ENCODE peak calls at places on chromosomes 1 and 21, in four cellular contexts. X, R, S and G are unnamed samples.

GRCh38 chr1:198157847-198158765 is 1.3 kb downstream of the NEK7 start:
- DNase-seq in X (no peak), R (peak; percentile 12), S (no peak), G (peak; percentile 33)

GRCh38 chr21:46159841-46160562 is 4.6 kb upstream of the FTCD start:
- DNase-seq in X (no peak), R (no peak), S (no peak), G (no peak)

GRCh38 chr1:7117599-7118281 is 332.5 kb downstream of the CAMTA1 start:
- DNase-seq in X (peak; percentile 42), R (no peak), S (no peak), G (peak; percentile 80)

GRCh38 chr21:34113842-34114241 is 40.5 kb downstream of the MRPS6 start:
- DNase-seq in R (no peak), X (no peak), S (no peak), G (no peak)

GRCh38 chr1:43441894-43442632 is 11.7 kb downstream of the HYI start:
- DNase-seq in R (no peak), S (no peak), X (no peak), G (no peak)

GRCh38 chr1:201401700-201402099 is 2.6 kb upstream of the LAD1 start:
- DNase-seq in X (no peak), R (no peak), S (no peak), G (no peak)

GRCh38 chr1:80153762-80154555 is 1147.4 kb upstream of the ADGRL4 start:
- DNase-seq in X (no peak), R (no peak), S (no peak), G (no peak)

GRCh38 chr1:67052741-67053534 is 1.0 kb downstream of the SLC35D1 start:
- DNase-seq in X (peak; percentile 11), R (peak; percentile 15), S (no peak), G (peak; percentile 81)

GRCh38 chr1:27520651-27521050 is 30.7 kb upstream of the WASF2 start:
- DNase-seq in X (no peak), R (no peak), S (no peak), G (no peak)

GRCh38 chr1:154716012-154716411 is 108.0 kb upstream of the ADAR start:
- DNase-seq in R (no peak), S (no peak), X (no peak), G (no peak)

GRCh38 chr1:157697781-157698569 is 2.6 kb downstream of the FCRL3 start:
- DNase-seq in S (no peak), R (no peak), X (no peak), G (no peak)

GRCh38 chr1:166730299-166730888 is 108.9 kb upstream of the POGK start:
- DNase-seq in S (no peak), R (no peak), X (no peak), G (no peak)

GRCh38 chr1:242245255-242245654 is 246.4 kb upstream of the MAP1LC3C start:
- DNase-seq in R (no peak), S (no peak), X (no peak), G (no peak)

GRCh38 chr1:33612877-33613487 is 140.5 kb downstream of the ZSCAN20 start:
- DNase-seq in R (peak; percentile 67), X (peak; percentile 67), S (peak; percentile 8), G (peak; percentile 77)

GRCh38 chr21:35540950-35541632 is 492.0 kb upstream of the RUNX1 start:
- DNase-seq in R (no peak), S (no peak), X (no peak), G (no peak)

GRCh38 chr1:237901284-237901870 is 10.7 kb upstream of the ZP4 start:
- DNase-seq in R (peak; percentile 16), S (no peak), X (peak; percentile 42), G (peak; percentile 34)

GRCh38 chr1:6172549-6172948 is 7.6 kb downstream of the CHD5 start:
- DNase-seq in R (no peak), X (no peak), S (no peak), G (no peak)

GRCh38 chr1:154386643-154387352 is 18.3 kb upstream of the IL6R start:
- DNase-seq in X (no peak), S (peak; percentile 57), R (no peak), G (no peak)

GRCh38 chr1:223068913-223069312 is 74.1 kb downstream of the TLR5 start:
- DNase-seq in R (no peak), X (no peak), S (no peak), G (no peak)

GRCh38 chr1:13730301-13730700 is 30.3 kb downstream of the PRDM2 start:
- DNase-seq in R (no peak), S (no peak), X (no peak), G (no peak)

GRCh38 chr21:28669978-28670377 is 322.7 kb downstream of the LTN1 start:
- DNase-seq in S (no peak), X (no peak), R (no peak), G (no peak)

GRCh38 chr1:1326075-1326605 is 1.5 kb downstream of the CPTP start:
- DNase-seq in S (no peak), X (no peak), R (no peak), G (no peak)

GRCh38 chr1:112522621-112523020 is 13.9 kb downstream of the WNT2B start:
- DNase-seq in S (no peak), X (peak; percentile 83), R (no peak), G (peak; percentile 48)

GRCh38 chr1:228745497-228745896 is 10.2 kb downstream of the RHOU start:
- DNase-seq in R (no peak), S (no peak), X (no peak), G (no peak)

GRCh38 chr1:233327938-233328660 is 575 bp downstream of the MAP3K21 start:
- DNase-seq in X (peak; percentile 14), S (no peak), R (peak; percentile 22), G (peak; percentile 17)

GRCh38 chr21:46227811-46228344 is 696 bp downstream of the LSS start:
- DNase-seq in X (no peak), S (no peak), R (no peak), G (peak; percentile 42)

GRCh38 chr1:35646043-35646442 is 4.7 kb upstream of the PSMB2 start:
- DNase-seq in R (no peak), S (no peak), X (peak; percentile 13), G (no peak)

GRCh38 chr21:15297829-15298228 is 233.0 kb upstream of the NRIP1 start:
- DNase-seq in R (no peak), S (no peak), X (no peak), G (no peak)

GRCh38 chr1:3065797-3066196 is 3.2 kb upstream of the PRDM16 start:
- DNase-seq in S (no peak), R (no peak), X (no peak), G (no peak)

GRCh38 chr1:220696863-220697231 is 6.7 kb downstream of the C1orf115 start:
- DNase-seq in X (no peak), R (no peak), S (no peak), G (no peak)

GRCh38 chr1:218397752-218398339 is 52.7 kb downstream of the TGFB2 start:
- DNase-seq in R (no peak), X (no peak), S (no peak), G (peak; percentile 39)

GRCh38 chr1:47992720-47993119 is 4.5 kb downstream of the TRABD2B start:
- DNase-seq in X (no peak), S (no peak), R (no peak), G (no peak)

GRCh38 chr1:208179850-208180416 is 64.3 kb downstream of the PLXNA2 start:
- DNase-seq in X (no peak), S (no peak), R (no peak), G (no peak)

GRCh38 chr1:32878183-32878582 is 7.5 kb upstream of the FNDC5 start:
- DNase-seq in S (no peak), X (no peak), R (no peak), G (peak; percentile 86)

GRCh38 chr1:202286622-202287097 is 55.1 kb downstream of the UBE2T start:
- DNase-seq in S (no peak), R (no peak), X (no peak), G (no peak)

GRCh38 chr1:84598846-84599741 is 24.9 kb upstream of the CTBS start:
- DNase-seq in X (peak; percentile 29), R (peak; percentile 40), S (no peak), G (peak; percentile 52)

GRCh38 chr1:73998348-73998959 is 199.5 kb downstream of the LRRIQ3 start:
- DNase-seq in R (peak; percentile 8), X (no peak), S (no peak), G (peak; percentile 3)

GRCh38 chr1:10064416-10065343 is 31.9 kb downstream of the UBE4B start:
- DNase-seq in S (no peak), X (no peak), R (no peak), G (peak; percentile 16)

GRCh38 chr1:14190508-14190907 is 408.0 kb upstream of the KAZN start:
- DNase-seq in R (no peak), X (peak; percentile 7), S (no peak), G (peak; percentile 95)

GRCh38 chr1:100284591-100284990 is 18.6 kb downstream of the RTCA start:
- DNase-seq in X (no peak), S (no peak), R (no peak), G (no peak)